ENCODE peak calls at places on chromosomes 3 and 15, in eight cellular contexts. One of them, this sample, is unnamed.

GRCh38 chr3:6074952-6075351 is 786.0 kb upstream of the GRM7 start:
- DNase-seq in NCI-H1092 treated with DMSO at 0.1 percent for 48 hours: no peak
- DNase-seq in HCT116: no peak
- DNase-seq in AG09319: no peak
- DNase-seq in adrenal gland: no peak
- DNase-seq in NCI-H1105 treated with DMSO at 0.1 percent for 48 hours: no peak
- DNase-seq in activated T-helper 1 cell treated with anti-CD3 and anti-CD28 coated beads, Interleukin-12 subunit alpha, Interleukin-12 subunit beta, Interleukin-2, Interleukin-4 antibody, amounts not matched to agents 30 ng/mL and 10 ng/mL and 1 ng/mL, durations not matched to agents 14 hours and 24 hours and 36 hours: no peak
- DNase-seq in HS-5: no peak
- DNase-seq in this sample: no peak

GRCh38 chr15:70647396-70647795 is 116.0 kb downstream of the UACA start:
- DNase-seq in NCI-H1092 treated with DMSO at 0.1 percent for 48 hours: no peak
- DNase-seq in HCT116: no peak
- DNase-seq in AG09319: no peak
- DNase-seq in adrenal gland: no peak
- DNase-seq in NCI-H1105 treated with DMSO at 0.1 percent for 48 hours: no peak
- DNase-seq in activated T-helper 1 cell treated with anti-CD3 and anti-CD28 coated beads, Interleukin-12 subunit alpha, Interleukin-12 subunit beta, Interleukin-2, Interleukin-4 antibody, amounts not matched to agents 30 ng/mL and 10 ng/mL and 1 ng/mL, durations not matched to agents 14 hours and 24 hours and 36 hours: no peak
- DNase-seq in HS-5: no peak
- DNase-seq in this sample: no peak

GRCh38 chr3:70249509-70250160 is 62.8 kb downstream of the MDFIC2 start:
- DNase-seq in NCI-H1092 treated with DMSO at 0.1 percent for 48 hours: no peak
- DNase-seq in HCT116: no peak
- DNase-seq in AG09319: no peak
- DNase-seq in adrenal gland: no peak
- DNase-seq in NCI-H1105 treated with DMSO at 0.1 percent for 48 hours: no peak
- DNase-seq in activated T-helper 1 cell treated with anti-CD3 and anti-CD28 coated beads, Interleukin-12 subunit alpha, Interleukin-12 subunit beta, Interleukin-2, Interleukin-4 antibody, amounts not matched to agents 30 ng/mL and 10 ng/mL and 1 ng/mL, durations not matched to agents 14 hours and 24 hours and 36 hours: no peak
- DNase-seq in HS-5: peak
- DNase-seq in this sample: no peak

GRCh38 chr3:48285132-48285531 is 44.2 kb downstream of the ZNF589 start:
- DNase-seq in NCI-H1092 treated with DMSO at 0.1 percent for 48 hours: no peak
- DNase-seq in HCT116: no peak
- DNase-seq in AG09319: no peak
- DNase-seq in adrenal gland: no peak
- DNase-seq in NCI-H1105 treated with DMSO at 0.1 percent for 48 hours: no peak
- DNase-seq in activated T-helper 1 cell treated with anti-CD3 and anti-CD28 coated beads, Interleukin-12 subunit alpha, Interleukin-12 subunit beta, Interleukin-2, Interleukin-4 antibody, amounts not matched to agents 30 ng/mL and 10 ng/mL and 1 ng/mL, durations not matched to agents 14 hours and 24 hours and 36 hours: no peak
- DNase-seq in HS-5: no peak
- DNase-seq in this sample: no peak

GRCh38 chr3:187694801-187695200 is 7.6 kb downstream of the RTP2 start:
- DNase-seq in NCI-H1092 treated with DMSO at 0.1 percent for 48 hours: no peak
- DNase-seq in HCT116: no peak
- DNase-seq in AG09319: no peak
- DNase-seq in adrenal gland: no peak
- DNase-seq in NCI-H1105 treated with DMSO at 0.1 percent for 48 hours: no peak
- DNase-seq in activated T-helper 1 cell treated with anti-CD3 and anti-CD28 coated beads, Interleukin-12 subunit alpha, Interleukin-12 subunit beta, Interleukin-2, Interleukin-4 antibody, amounts not matched to agents 30 ng/mL and 10 ng/mL and 1 ng/mL, durations not matched to agents 14 hours and 24 hours and 36 hours: no peak
- DNase-seq in HS-5: no peak
- DNase-seq in this sample: no peak

GRCh38 chr3:186427627-186428026 is 65.6 kb upstream of the DGKG start:
- DNase-seq in NCI-H1092 treated with DMSO at 0.1 percent for 48 hours: peak
- DNase-seq in HCT116: no peak
- DNase-seq in AG09319: no peak
- DNase-seq in adrenal gland: no peak
- DNase-seq in NCI-H1105 treated with DMSO at 0.1 percent for 48 hours: no peak
- DNase-seq in activated T-helper 1 cell treated with anti-CD3 and anti-CD28 coated beads, Interleukin-12 subunit alpha, Interleukin-12 subunit beta, Interleukin-2, Interleukin-4 antibody, amounts not matched to agents 30 ng/mL and 10 ng/mL and 1 ng/mL, durations not matched to agents 14 hours and 24 hours and 36 hours: no peak
- DNase-seq in HS-5: no peak
- DNase-seq in this sample: no peak

GRCh38 chr3:194276768-194277546 is 74.2 kb downstream of the CPN2 start:
- DNase-seq in NCI-H1092 treated with DMSO at 0.1 percent for 48 hours: peak
- DNase-seq in HCT116: no peak
- DNase-seq in AG09319: no peak
- DNase-seq in adrenal gland: peak
- DNase-seq in NCI-H1105 treated with DMSO at 0.1 percent for 48 hours: peak
- DNase-seq in activated T-helper 1 cell treated with anti-CD3 and anti-CD28 coated beads, Interleukin-12 subunit alpha, Interleukin-12 subunit beta, Interleukin-2, Interleukin-4 antibody, amounts not matched to agents 30 ng/mL and 10 ng/mL and 1 ng/mL, durations not matched to agents 14 hours and 24 hours and 36 hours: no peak
- DNase-seq in HS-5: no peak
- DNase-seq in this sample: no peak

GRCh38 chr3:14780927-14781507 is 37.7 kb upstream of the FGD5 start:
- DNase-seq in NCI-H1092 treated with DMSO at 0.1 percent for 48 hours: peak
- DNase-seq in HCT116: peak
- DNase-seq in AG09319: no peak
- DNase-seq in adrenal gland: no peak
- DNase-seq in NCI-H1105 treated with DMSO at 0.1 percent for 48 hours: no peak
- DNase-seq in activated T-helper 1 cell treated with anti-CD3 and anti-CD28 coated beads, Interleukin-12 subunit alpha, Interleukin-12 subunit beta, Interleukin-2, Interleukin-4 antibody, amounts not matched to agents 30 ng/mL and 10 ng/mL and 1 ng/mL, durations not matched to agents 14 hours and 24 hours and 36 hours: no peak
- DNase-seq in HS-5: no peak
- DNase-seq in this sample: no peak

GRCh38 chr3:71237661-71238060 is 345.9 kb downstream of the FOXP1 start:
- DNase-seq in NCI-H1092 treated with DMSO at 0.1 percent for 48 hours: no peak
- DNase-seq in HCT116: no peak
- DNase-seq in AG09319: no peak
- DNase-seq in adrenal gland: no peak
- DNase-seq in NCI-H1105 treated with DMSO at 0.1 percent for 48 hours: no peak
- DNase-seq in activated T-helper 1 cell treated with anti-CD3 and anti-CD28 coated beads, Interleukin-12 subunit alpha, Interleukin-12 subunit beta, Interleukin-2, Interleukin-4 antibody, amounts not matched to agents 30 ng/mL and 10 ng/mL and 1 ng/mL, durations not matched to agents 14 hours and 24 hours and 36 hours: no peak
- DNase-seq in HS-5: no peak
- DNase-seq in this sample: no peak

GRCh38 chr3:109392293-109392692 is 54.9 kb upstream of the DPPA4 start:
- DNase-seq in NCI-H1092 treated with DMSO at 0.1 percent for 48 hours: no peak
- DNase-seq in HCT116: no peak
- DNase-seq in AG09319: no peak
- DNase-seq in adrenal gland: no peak
- DNase-seq in NCI-H1105 treated with DMSO at 0.1 percent for 48 hours: no peak
- DNase-seq in activated T-helper 1 cell treated with anti-CD3 and anti-CD28 coated beads, Interleukin-12 subunit alpha, Interleukin-12 subunit beta, Interleukin-2, Interleukin-4 antibody, amounts not matched to agents 30 ng/mL and 10 ng/mL and 1 ng/mL, durations not matched to agents 14 hours and 24 hours and 36 hours: no peak
- DNase-seq in HS-5: no peak
- DNase-seq in this sample: no peak

GRCh38 chr15:70720228-70721016 is 42.9 kb downstream of the UACA start:
- DNase-seq in NCI-H1092 treated with DMSO at 0.1 percent for 48 hours: no peak
- DNase-seq in HCT116: no peak
- DNase-seq in AG09319: no peak
- DNase-seq in adrenal gland: no peak
- DNase-seq in NCI-H1105 treated with DMSO at 0.1 percent for 48 hours: no peak
- DNase-seq in activated T-helper 1 cell treated with anti-CD3 and anti-CD28 coated beads, Interleukin-12 subunit alpha, Interleukin-12 subunit beta, Interleukin-2, Interleukin-4 antibody, amounts not matched to agents 30 ng/mL and 10 ng/mL and 1 ng/mL, durations not matched to agents 14 hours and 24 hours and 36 hours: no peak
- DNase-seq in HS-5: no peak
- DNase-seq in this sample: no peak

GRCh38 chr15:77857419-77857818 is 220.1 kb downstream of the TBC1D2B start:
- DNase-seq in NCI-H1092 treated with DMSO at 0.1 percent for 48 hours: no peak
- DNase-seq in HCT116: no peak
- DNase-seq in AG09319: no peak
- DNase-seq in adrenal gland: no peak
- DNase-seq in NCI-H1105 treated with DMSO at 0.1 percent for 48 hours: no peak
- DNase-seq in activated T-helper 1 cell treated with anti-CD3 and anti-CD28 coated beads, Interleukin-12 subunit alpha, Interleukin-12 subunit beta, Interleukin-2, Interleukin-4 antibody, amounts not matched to agents 30 ng/mL and 10 ng/mL and 1 ng/mL, durations not matched to agents 14 hours and 24 hours and 36 hours: no peak
- DNase-seq in HS-5: no peak
- DNase-seq in this sample: no peak

GRCh38 chr15:82917252-82917651 is 35.3 kb downstream of the HOMER2 start:
- DNase-seq in NCI-H1092 treated with DMSO at 0.1 percent for 48 hours: no peak
- DNase-seq in HCT116: no peak
- DNase-seq in AG09319: no peak
- DNase-seq in adrenal gland: no peak
- DNase-seq in NCI-H1105 treated with DMSO at 0.1 percent for 48 hours: no peak
- DNase-seq in activated T-helper 1 cell treated with anti-CD3 and anti-CD28 coated beads, Interleukin-12 subunit alpha, Interleukin-12 subunit beta, Interleukin-2, Interleukin-4 antibody, amounts not matched to agents 30 ng/mL and 10 ng/mL and 1 ng/mL, durations not matched to agents 14 hours and 24 hours and 36 hours: no peak
- DNase-seq in HS-5: no peak
- DNase-seq in this sample: no peak

GRCh38 chr3:127589600-127590281 is 792 bp downstream of the TPRA1 start:
- DNase-seq in NCI-H1092 treated with DMSO at 0.1 percent for 48 hours: no peak
- DNase-seq in HCT116: no peak
- DNase-seq in AG09319: no peak
- DNase-seq in adrenal gland: peak
- DNase-seq in NCI-H1105 treated with DMSO at 0.1 percent for 48 hours: no peak
- DNase-seq in activated T-helper 1 cell treated with anti-CD3 and anti-CD28 coated beads, Interleukin-12 subunit alpha, Interleukin-12 subunit beta, Interleukin-2, Interleukin-4 antibody, amounts not matched to agents 30 ng/mL and 10 ng/mL and 1 ng/mL, durations not matched to agents 14 hours and 24 hours and 36 hours: no peak
- DNase-seq in HS-5: no peak
- DNase-seq in this sample: no peak

GRCh38 chr3:14496351-14496750 is 43.8 kb downstream of the GRIP2 start:
- DNase-seq in NCI-H1092 treated with DMSO at 0.1 percent for 48 hours: no peak
- DNase-seq in HCT116: no peak
- DNase-seq in AG09319: no peak
- DNase-seq in adrenal gland: no peak
- DNase-seq in NCI-H1105 treated with DMSO at 0.1 percent for 48 hours: no peak
- DNase-seq in activated T-helper 1 cell treated with anti-CD3 and anti-CD28 coated beads, Interleukin-12 subunit alpha, Interleukin-12 subunit beta, Interleukin-2, Interleukin-4 antibody, amounts not matched to agents 30 ng/mL and 10 ng/mL and 1 ng/mL, durations not matched to agents 14 hours and 24 hours and 36 hours: no peak
- DNase-seq in HS-5: no peak
- DNase-seq in this sample: no peak

GRCh38 chr3:29802057-29802456 is 521.2 kb downstream of the RBMS3 start:
- DNase-seq in NCI-H1092 treated with DMSO at 0.1 percent for 48 hours: no peak
- DNase-seq in HCT116: no peak
- DNase-seq in AG09319: no peak
- DNase-seq in adrenal gland: no peak
- DNase-seq in NCI-H1105 treated with DMSO at 0.1 percent for 48 hours: no peak
- DNase-seq in activated T-helper 1 cell treated with anti-CD3 and anti-CD28 coated beads, Interleukin-12 subunit alpha, Interleukin-12 subunit beta, Interleukin-2, Interleukin-4 antibody, amounts not matched to agents 30 ng/mL and 10 ng/mL and 1 ng/mL, durations not matched to agents 14 hours and 24 hours and 36 hours: no peak
- DNase-seq in HS-5: no peak
- DNase-seq in this sample: no peak

GRCh38 chr3:150930839-150931238 is 25.6 kb upstream of the MINDY4B start:
- DNase-seq in NCI-H1092 treated with DMSO at 0.1 percent for 48 hours: no peak
- DNase-seq in HCT116: no peak
- DNase-seq in AG09319: no peak
- DNase-seq in adrenal gland: no peak
- DNase-seq in NCI-H1105 treated with DMSO at 0.1 percent for 48 hours: no peak
- DNase-seq in activated T-helper 1 cell treated with anti-CD3 and anti-CD28 coated beads, Interleukin-12 subunit alpha, Interleukin-12 subunit beta, Interleukin-2, Interleukin-4 antibody, amounts not matched to agents 30 ng/mL and 10 ng/mL and 1 ng/mL, durations not matched to agents 14 hours and 24 hours and 36 hours: no peak
- DNase-seq in HS-5: no peak
- DNase-seq in this sample: no peak

GRCh38 chr15:70530503-70530902 is 232.9 kb downstream of the UACA start:
- DNase-seq in NCI-H1092 treated with DMSO at 0.1 percent for 48 hours: no peak
- DNase-seq in HCT116: no peak
- DNase-seq in AG09319: no peak
- DNase-seq in adrenal gland: peak
- DNase-seq in NCI-H1105 treated with DMSO at 0.1 percent for 48 hours: no peak
- DNase-seq in activated T-helper 1 cell treated with anti-CD3 and anti-CD28 coated beads, Interleukin-12 subunit alpha, Interleukin-12 subunit beta, Interleukin-2, Interleukin-4 antibody, amounts not matched to agents 30 ng/mL and 10 ng/mL and 1 ng/mL, durations not matched to agents 14 hours and 24 hours and 36 hours: no peak
- DNase-seq in HS-5: no peak
- DNase-seq in this sample: no peak

GRCh38 chr3:8736436-8736835 is 2.8 kb downstream of the CAV3 start:
- DNase-seq in NCI-H1092 treated with DMSO at 0.1 percent for 48 hours: no peak
- DNase-seq in HCT116: no peak
- DNase-seq in AG09319: no peak
- DNase-seq in adrenal gland: peak
- DNase-seq in NCI-H1105 treated with DMSO at 0.1 percent for 48 hours: no peak
- DNase-seq in activated T-helper 1 cell treated with anti-CD3 and anti-CD28 coated beads, Interleukin-12 subunit alpha, Interleukin-12 subunit beta, Interleukin-2, Interleukin-4 antibody, amounts not matched to agents 30 ng/mL and 10 ng/mL and 1 ng/mL, durations not matched to agents 14 hours and 24 hours and 36 hours: no peak
- DNase-seq in HS-5: no peak
- DNase-seq in this sample: no peak

GRCh38 chr3:187913617-187914033 is 168.4 kb upstream of the BCL6 start:
- DNase-seq in NCI-H1092 treated with DMSO at 0.1 percent for 48 hours: no peak
- DNase-seq in HCT116: no peak
- DNase-seq in AG09319: no peak
- DNase-seq in adrenal gland: no peak
- DNase-seq in NCI-H1105 treated with DMSO at 0.1 percent for 48 hours: no peak
- DNase-seq in activated T-helper 1 cell treated with anti-CD3 and anti-CD28 coated beads, Interleukin-12 subunit alpha, Interleukin-12 subunit beta, Interleukin-2, Interleukin-4 antibody, amounts not matched to agents 30 ng/mL and 10 ng/mL and 1 ng/mL, durations not matched to agents 14 hours and 24 hours and 36 hours: no peak
- DNase-seq in HS-5: no peak
- DNase-seq in this sample: no peak

GRCh38 chr15:67823371-67824156 is 1.7 kb upstream of the SKOR1 start:
- DNase-seq in NCI-H1092 treated with DMSO at 0.1 percent for 48 hours: peak
- DNase-seq in HCT116: no peak
- DNase-seq in AG09319: no peak
- DNase-seq in adrenal gland: no peak
- DNase-seq in NCI-H1105 treated with DMSO at 0.1 percent for 48 hours: peak
- DNase-seq in activated T-helper 1 cell treated with anti-CD3 and anti-CD28 coated beads, Interleukin-12 subunit alpha, Interleukin-12 subunit beta, Interleukin-2, Interleukin-4 antibody, amounts not matched to agents 30 ng/mL and 10 ng/mL and 1 ng/mL, durations not matched to agents 14 hours and 24 hours and 36 hours: no peak
- DNase-seq in HS-5: no peak
- DNase-seq in this sample: no peak

GRCh38 chr3:123733805-123734526 is 149.1 kb upstream of the HACD2 start:
- DNase-seq in NCI-H1092 treated with DMSO at 0.1 percent for 48 hours: no peak
- DNase-seq in HCT116: no peak
- DNase-seq in AG09319: no peak
- DNase-seq in adrenal gland: no peak
- DNase-seq in NCI-H1105 treated with DMSO at 0.1 percent for 48 hours: no peak
- DNase-seq in activated T-helper 1 cell treated with anti-CD3 and anti-CD28 coated beads, Interleukin-12 subunit alpha, Interleukin-12 subunit beta, Interleukin-2, Interleukin-4 antibody, amounts not matched to agents 30 ng/mL and 10 ng/mL and 1 ng/mL, durations not matched to agents 14 hours and 24 hours and 36 hours: no peak
- DNase-seq in HS-5: peak
- DNase-seq in this sample: peak

GRCh38 chr3:185744997-185745843 is 79.6 kb downstream of the IGF2BP2 start:
- DNase-seq in NCI-H1092 treated with DMSO at 0.1 percent for 48 hours: no peak
- DNase-seq in HCT116: no peak
- DNase-seq in AG09319: no peak
- DNase-seq in adrenal gland: no peak
- DNase-seq in NCI-H1105 treated with DMSO at 0.1 percent for 48 hours: no peak
- DNase-seq in activated T-helper 1 cell treated with anti-CD3 and anti-CD28 coated beads, Interleukin-12 subunit alpha, Interleukin-12 subunit beta, Interleukin-2, Interleukin-4 antibody, amounts not matched to agents 30 ng/mL and 10 ng/mL and 1 ng/mL, durations not matched to agents 14 hours and 24 hours and 36 hours: no peak
- DNase-seq in HS-5: peak
- DNase-seq in this sample: no peak

GRCh38 chr15:75171408-75171807 is 30.3 kb upstream of the C15orf39 start:
- DNase-seq in NCI-H1092 treated with DMSO at 0.1 percent for 48 hours: no peak
- DNase-seq in HCT116: no peak
- DNase-seq in AG09319: no peak
- DNase-seq in adrenal gland: no peak
- DNase-seq in NCI-H1105 treated with DMSO at 0.1 percent for 48 hours: no peak
- DNase-seq in activated T-helper 1 cell treated with anti-CD3 and anti-CD28 coated beads, Interleukin-12 subunit alpha, Interleukin-12 subunit beta, Interleukin-2, Interleukin-4 antibody, amounts not matched to agents 30 ng/mL and 10 ng/mL and 1 ng/mL, durations not matched to agents 14 hours and 24 hours and 36 hours: peak
- DNase-seq in HS-5: peak
- DNase-seq in this sample: no peak

GRCh38 chr15:68413363-68414255 is 18.4 kb downstream of the ITGA11 start:
- DNase-seq in NCI-H1092 treated with DMSO at 0.1 percent for 48 hours: no peak
- DNase-seq in HCT116: no peak
- DNase-seq in AG09319: no peak
- DNase-seq in adrenal gland: peak
- DNase-seq in NCI-H1105 treated with DMSO at 0.1 percent for 48 hours: no peak
- DNase-seq in activated T-helper 1 cell treated with anti-CD3 and anti-CD28 coated beads, Interleukin-12 subunit alpha, Interleukin-12 subunit beta, Interleukin-2, Interleukin-4 antibody, amounts not matched to agents 30 ng/mL and 10 ng/mL and 1 ng/mL, durations not matched to agents 14 hours and 24 hours and 36 hours: no peak
- DNase-seq in HS-5: no peak
- DNase-seq in this sample: no peak

GRCh38 chr3:55579499-55579898 is 92.4 kb upstream of the WNT5A start:
- DNase-seq in NCI-H1092 treated with DMSO at 0.1 percent for 48 hours: no peak
- DNase-seq in HCT116: no peak
- DNase-seq in AG09319: no peak
- DNase-seq in adrenal gland: no peak
- DNase-seq in NCI-H1105 treated with DMSO at 0.1 percent for 48 hours: no peak
- DNase-seq in activated T-helper 1 cell treated with anti-CD3 and anti-CD28 coated beads, Interleukin-12 subunit alpha, Interleukin-12 subunit beta, Interleukin-2, Interleukin-4 antibody, amounts not matched to agents 30 ng/mL and 10 ng/mL and 1 ng/mL, durations not matched to agents 14 hours and 24 hours and 36 hours: no peak
- DNase-seq in HS-5: no peak
- DNase-seq in this sample: no peak

GRCh38 chr3:123883656-123884257 is 375 bp downstream of the MYLK start:
- DNase-seq in NCI-H1092 treated with DMSO at 0.1 percent for 48 hours: no peak
- DNase-seq in HCT116: no peak
- DNase-seq in AG09319: no peak
- DNase-seq in adrenal gland: no peak
- DNase-seq in NCI-H1105 treated with DMSO at 0.1 percent for 48 hours: no peak
- DNase-seq in activated T-helper 1 cell treated with anti-CD3 and anti-CD28 coated beads, Interleukin-12 subunit alpha, Interleukin-12 subunit beta, Interleukin-2, Interleukin-4 antibody, amounts not matched to agents 30 ng/mL and 10 ng/mL and 1 ng/mL, durations not matched to agents 14 hours and 24 hours and 36 hours: no peak
- DNase-seq in HS-5: no peak
- DNase-seq in this sample: no peak

GRCh38 chr3:142726017-142726416 is 2.2 kb downstream of the TRPC1 start:
- DNase-seq in NCI-H1092 treated with DMSO at 0.1 percent for 48 hours: no peak
- DNase-seq in HCT116: no peak
- DNase-seq in AG09319: no peak
- DNase-seq in adrenal gland: no peak
- DNase-seq in NCI-H1105 treated with DMSO at 0.1 percent for 48 hours: no peak
- DNase-seq in activated T-helper 1 cell treated with anti-CD3 and anti-CD28 coated beads, Interleukin-12 subunit alpha, Interleukin-12 subunit beta, Interleukin-2, Interleukin-4 antibody, amounts not matched to agents 30 ng/mL and 10 ng/mL and 1 ng/mL, durations not matched to agents 14 hours and 24 hours and 36 hours: no peak
- DNase-seq in HS-5: no peak
- DNase-seq in this sample: no peak

GRCh38 chr3:13770390-13771169 is 109.3 kb downstream of the WNT7A start:
- DNase-seq in NCI-H1092 treated with DMSO at 0.1 percent for 48 hours: no peak
- DNase-seq in HCT116: no peak
- DNase-seq in AG09319: no peak
- DNase-seq in adrenal gland: peak
- DNase-seq in NCI-H1105 treated with DMSO at 0.1 percent for 48 hours: no peak
- DNase-seq in activated T-helper 1 cell treated with anti-CD3 and anti-CD28 coated beads, Interleukin-12 subunit alpha, Interleukin-12 subunit beta, Interleukin-2, Interleukin-4 antibody, amounts not matched to agents 30 ng/mL and 10 ng/mL and 1 ng/mL, durations not matched to agents 14 hours and 24 hours and 36 hours: no peak
- DNase-seq in HS-5: no peak
- DNase-seq in this sample: no peak

GRCh38 chr15:70569718-70570231 is 193.6 kb downstream of the UACA start:
- DNase-seq in NCI-H1092 treated with DMSO at 0.1 percent for 48 hours: no peak
- DNase-seq in HCT116: peak
- DNase-seq in AG09319: no peak
- DNase-seq in adrenal gland: peak
- DNase-seq in NCI-H1105 treated with DMSO at 0.1 percent for 48 hours: no peak
- DNase-seq in activated T-helper 1 cell treated with anti-CD3 and anti-CD28 coated beads, Interleukin-12 subunit alpha, Interleukin-12 subunit beta, Interleukin-2, Interleukin-4 antibody, amounts not matched to agents 30 ng/mL and 10 ng/mL and 1 ng/mL, durations not matched to agents 14 hours and 24 hours and 36 hours: no peak
- DNase-seq in HS-5: no peak
- DNase-seq in this sample: no peak

GRCh38 chr15:75455982-75456531 is 4.6 kb upstream of the SIN3A start:
- DNase-seq in NCI-H1092 treated with DMSO at 0.1 percent for 48 hours: no peak
- DNase-seq in HCT116: peak
- DNase-seq in AG09319: no peak
- DNase-seq in adrenal gland: no peak
- DNase-seq in NCI-H1105 treated with DMSO at 0.1 percent for 48 hours: peak
- DNase-seq in activated T-helper 1 cell treated with anti-CD3 and anti-CD28 coated beads, Interleukin-12 subunit alpha, Interleukin-12 subunit beta, Interleukin-2, Interleukin-4 antibody, amounts not matched to agents 30 ng/mL and 10 ng/mL and 1 ng/mL, durations not matched to agents 14 hours and 24 hours and 36 hours: peak
- DNase-seq in HS-5: no peak
- DNase-seq in this sample: no peak

This sample was measured in keratinocyte.